ENCODE peak calls at places on chromosomes 7 and 10, in eight cellular contexts. N, K, Q, S, F, H, G and Y are unnamed samples.

GRCh38 chr7:129865932-129866214 is 86.9 kb downstream of the UBE2H start:
- DNase-seq in N (no peak), K (no peak), Q (no peak), S (no peak), F (no peak), H (no peak), G (no peak), Y (no peak)

GRCh38 chr7:100888529-100888987 is 957 bp downstream of the UFSP1 start:
- DNase-seq in N (no peak), K (no peak), Q (no peak), S (no peak), F (no peak), H (no peak), G (no peak), Y (no peak)

GRCh38 chr10:130568246-130568645 is 432.1 kb downstream of the GLRX3 start:
- DNase-seq in N (no peak), K (no peak), Q (peak), S (no peak), F (no peak), H (no peak), G (no peak), Y (no peak)

GRCh38 chr7:148964510-148965267 is 63.6 kb downstream of the PDIA4 start:
- DNase-seq in N (no peak), K (no peak), Q (no peak), S (peak), F (no peak), H (no peak), G (no peak), Y (no peak)

GRCh38 chr7:7251742-7252141 is 69.4 kb downstream of the C1GALT1 start:
- DNase-seq in N (no peak), K (no peak), Q (no peak), S (peak), F (no peak), H (no peak), G (no peak), Y (peak)

GRCh38 chr10:93826355-93826754 is 67.4 kb upstream of the SLC35G1 start:
- DNase-seq in N (no peak), K (no peak), Q (no peak), S (peak), F (no peak), H (no peak), G (no peak), Y (no peak)

GRCh38 chr10:17354781-17355180 is 99.6 kb downstream of the ST8SIA6 start:
- DNase-seq in N (no peak), K (no peak), Q (no peak), S (no peak), F (no peak), H (no peak), G (no peak), Y (no peak)

GRCh38 chr10:79299397-79300370 is 47.6 kb upstream of the PPIF start:
- DNase-seq in N (no peak), K (no peak), Q (no peak), S (no peak), F (no peak), H (no peak), G (no peak), Y (no peak)

GRCh38 chr10:26494018-26494417 is 55.9 kb downstream of the APBB1IP start:
- DNase-seq in N (no peak), K (no peak), Q (no peak), S (no peak), F (no peak), H (no peak), G (no peak), Y (no peak)

GRCh38 chr7:100642534-100642907 is 1.2 kb upstream of the TFR2 start:
- DNase-seq in N (no peak), K (no peak), Q (no peak), S (no peak), F (no peak), H (no peak), G (no peak), Y (peak)

GRCh38 chr10:11286261-11286989 is 268.8 kb downstream of the CELF2 start:
- DNase-seq in N (no peak), K (no peak), Q (no peak), S (no peak), F (no peak), H (no peak), G (no peak), Y (no peak)

GRCh38 chr7:87316846-87317545 is 28.5 kb upstream of the CROT start:
- DNase-seq in N (no peak), K (peak), Q (no peak), S (no peak), F (no peak), H (no peak), G (no peak), Y (no peak)

GRCh38 chr7:123665157-123665556 is 9.5 kb downstream of the LMOD2 start:
- DNase-seq in N (no peak), K (no peak), Q (no peak), S (no peak), F (no peak), H (no peak), G (no peak), Y (no peak)

GRCh38 chr7:124171068-124171467 is 138.2 kb upstream of the TMEM229A start:
- DNase-seq in N (no peak), K (no peak), Q (no peak), S (peak), F (peak), H (no peak), G (no peak), Y (peak)

GRCh38 chr7:155794196-155794595 is 18.1 kb downstream of the SHH start:
- DNase-seq in N (no peak), K (no peak), Q (no peak), S (no peak), F (no peak), H (no peak), G (no peak), Y (no peak)

GRCh38 chr10:116005301-116005700 is 267.7 kb downstream of the GFRA1 start:
- DNase-seq in N (no peak), K (no peak), Q (no peak), S (no peak), F (no peak), H (no peak), G (no peak), Y (no peak)

GRCh38 chr10:62095341-62096071 is 173.1 kb downstream of the RTKN2 start:
- DNase-seq in N (no peak), K (no peak), Q (no peak), S (no peak), F (no peak), H (no peak), G (no peak), Y (no peak)

GRCh38 chr7:142611566-142612250 is 137.6 kb upstream of the PRSS1 start:
- DNase-seq in N (no peak), K (no peak), Q (no peak), S (peak), F (no peak), H (no peak), G (no peak), Y (no peak)

GRCh38 chr7:84196007-84196551 is 1.5 kb upstream of the SEMA3A start:
- DNase-seq in N (no peak), K (no peak), Q (no peak), S (no peak), F (no peak), H (no peak), G (no peak), Y (no peak)

GRCh38 chr7:47351233-47352154 is 230.4 kb downstream of the TNS3 start:
- DNase-seq in N (no peak), K (no peak), Q (no peak), S (no peak), F (no peak), H (no peak), G (no peak), Y (peak)

GRCh38 chr10:31708513-31708912 is 220.1 kb downstream of the ARHGAP12 start:
- DNase-seq in N (no peak), K (no peak), Q (no peak), S (no peak), F (no peak), H (no peak), G (no peak), Y (no peak)

GRCh38 chr7:100080895-100081534 is 508 bp downstream of the ZNF3 start:
- DNase-seq in N (no peak), K (no peak), Q (no peak), S (no peak), F (no peak), H (no peak), G (no peak), Y (no peak)

GRCh38 chr7:148045521-148045920 is 545.0 kb upstream of the C7orf33 start:
- DNase-seq in N (no peak), K (no peak), Q (no peak), S (no peak), F (no peak), H (no peak), G (no peak), Y (no peak)

GRCh38 chr10:71705582-71705981 is 14.0 kb downstream of the C10orf105 start:
- DNase-seq in N (no peak), K (no peak), Q (no peak), S (no peak), F (no peak), H (no peak), G (no peak), Y (no peak)

GRCh38 chr7:8436965-8437364 is 3.6 kb downstream of the NXPH1 start:
- DNase-seq in N (peak), K (peak), Q (no peak), S (peak), F (no peak), H (peak), G (no peak), Y (peak)

GRCh38 chr7:117825132-117825531 is 48.1 kb downstream of the CTTNBP2 start:
- DNase-seq in N (no peak), K (no peak), Q (no peak), S (no peak), F (no peak), H (no peak), G (no peak), Y (no peak)

GRCh38 chr7:115097175-115097671 is 175.3 kb downstream of the MDFIC start:
- DNase-seq in N (no peak), K (no peak), Q (no peak), S (no peak), F (no peak), H (no peak), G (no peak), Y (no peak)

GRCh38 chr7:159102681-159103381 is 41.8 kb downstream of the VIPR2 start:
- DNase-seq in N (no peak), K (no peak), Q (peak), S (no peak), F (no peak), H (no peak), G (no peak), Y (no peak)

GRCh38 chr7:44184221-44184873 is 4.9 kb downstream of the GCK start:
- DNase-seq in N (no peak), K (peak), Q (no peak), S (no peak), F (no peak), H (no peak), G (no peak), Y (no peak)

GRCh38 chr7:93890464-93891068 is at the start of gene TFPI2:
- DNase-seq in N (no peak), K (peak), Q (peak), S (no peak), F (no peak), H (no peak), G (no peak), Y (no peak)

GRCh38 chr7:157558516-157558874 is 221.7 kb downstream of the DNAJB6 start:
- DNase-seq in N (no peak), K (no peak), Q (peak), S (no peak), F (no peak), H (no peak), G (peak), Y (no peak)

GRCh38 chr10:30435068-30435422 is 1.1 kb downstream of the MAP3K8 start:
- DNase-seq in N (no peak), K (no peak), Q (no peak), S (peak), F (no peak), H (no peak), G (no peak), Y (no peak)

GRCh38 chr7:144474800-144475521 is 71.5 kb upstream of the NOBOX start:
- DNase-seq in N (no peak), K (no peak), Q (no peak), S (no peak), F (no peak), H (no peak), G (no peak), Y (no peak)

GRCh38 chr7:140456627-140457051 is 22.7 kb downstream of the MKRN1 start:
- DNase-seq in N (no peak), K (no peak), Q (no peak), S (no peak), F (no peak), H (no peak), G (no peak), Y (no peak)

GRCh38 chr7:11212816-11213215 is 239.1 kb downstream of the PHF14 start:
- DNase-seq in N (no peak), K (no peak), Q (no peak), S (no peak), F (no peak), H (no peak), G (no peak), Y (no peak)

GRCh38 chr10:70331486-70332268 is 47.9 kb upstream of the NPFFR1 start:
- DNase-seq in N (no peak), K (peak), Q (peak), S (peak), F (peak), H (no peak), G (no peak), Y (peak)

GRCh38 chr7:130986271-130986690 is 252.3 kb upstream of the KLF14 start:
- DNase-seq in N (no peak), K (no peak), Q (no peak), S (no peak), F (no peak), H (no peak), G (no peak), Y (no peak)

GRCh38 chr7:155277385-155277994 is 20.2 kb upstream of the INSIG1 start:
- DNase-seq in N (no peak), K (no peak), Q (no peak), S (no peak), F (no peak), H (no peak), G (no peak), Y (no peak)